ENCODE peak calls at places on chromosomes 5 and 9, in ten cellular contexts. One of them, this sample, is unnamed.
A peak's percentile ranks its signal among the peaks of the same experiment; 100 is the strongest.

GRCh38 chr9:94014066-94014654 is 59.0 kb upstream of the BARX1 start:
- DNase-seq in kidney tubule cell: peak; percentile 37
- DNase-seq in NCI-H82: peak; percentile 78
- DNase-seq in brain microvascular endothelial cell: peak; percentile 30
- DNase-seq in AG08396: peak; percentile 28
- DNase-seq in pancreas: no peak
- DNase-seq in nephron progenitor cell: peak; percentile 12
- DNase-seq in activated CD8-positive, alpha-beta memory T cell treated with anti-CD3 and anti-CD28 coated beads, Interleukin-2, amount 10 ng/mL, durations not matched to agents 7 days and 5 days: no peak
- DNase-seq in natural killer cell: no peak
- DNase-seq in globus pallidus: no peak
- DNase-seq in this sample: peak; percentile 44

GRCh38 chr5:150175536-150175935 is 9.0 kb downstream of the CDX1 start:
- DNase-seq in pancreas: no peak
- DNase-seq in natural killer cell: no peak
- DNase-seq in AG08396: peak; percentile 65
- DNase-seq in kidney tubule cell: peak; percentile 17
- DNase-seq in NCI-H82: peak; percentile 52
- DNase-seq in globus pallidus: no peak
- DNase-seq in brain microvascular endothelial cell: no peak
- DNase-seq in nephron progenitor cell: peak; percentile 43
- DNase-seq in activated CD8-positive, alpha-beta memory T cell treated with anti-CD3 and anti-CD28 coated beads, Interleukin-2, amount 10 ng/mL, durations not matched to agents 7 days and 5 days: no peak
- DNase-seq in this sample: peak; percentile 40

GRCh38 chr5:123436201-123436600 is 13.0 kb upstream of the CEP120 start:
- DNase-seq in AG08396: no peak
- DNase-seq in nephron progenitor cell: no peak
- DNase-seq in pancreas: no peak
- DNase-seq in natural killer cell: no peak
- DNase-seq in globus pallidus: no peak
- DNase-seq in activated CD8-positive, alpha-beta memory T cell treated with anti-CD3 and anti-CD28 coated beads, Interleukin-2, amount 10 ng/mL, durations not matched to agents 7 days and 5 days: no peak
- DNase-seq in NCI-H82: no peak
- DNase-seq in kidney tubule cell: no peak
- DNase-seq in brain microvascular endothelial cell: no peak
- DNase-seq in this sample: no peak

GRCh38 chr9:738209-738915 is 103.1 kb upstream of the DMRT1 start:
- DNase-seq in nephron progenitor cell: no peak
- DNase-seq in NCI-H82: no peak
- DNase-seq in activated CD8-positive, alpha-beta memory T cell treated with anti-CD3 and anti-CD28 coated beads, Interleukin-2, amount 10 ng/mL, durations not matched to agents 7 days and 5 days: no peak
- DNase-seq in natural killer cell: no peak
- DNase-seq in pancreas: no peak
- DNase-seq in AG08396: peak; percentile 65
- DNase-seq in brain microvascular endothelial cell: peak; percentile 80
- DNase-seq in globus pallidus: no peak
- DNase-seq in kidney tubule cell: peak; percentile 96
- DNase-seq in this sample: peak; percentile 94

GRCh38 chr9:124792976-124793594 is 16.2 kb downstream of the OLFML2A start:
- DNase-seq in natural killer cell: no peak
- DNase-seq in pancreas: no peak
- DNase-seq in AG08396: no peak
- DNase-seq in brain microvascular endothelial cell: no peak
- DNase-seq in nephron progenitor cell: no peak
- DNase-seq in globus pallidus: no peak
- DNase-seq in kidney tubule cell: peak; percentile 13
- DNase-seq in NCI-H82: no peak
- DNase-seq in activated CD8-positive, alpha-beta memory T cell treated with anti-CD3 and anti-CD28 coated beads, Interleukin-2, amount 10 ng/mL, durations not matched to agents 7 days and 5 days: no peak
- DNase-seq in this sample: no peak

GRCh38 chr9:75448281-75448680 is 360.0 kb downstream of the OSTF1 start:
- DNase-seq in AG08396: no peak
- DNase-seq in brain microvascular endothelial cell: no peak
- DNase-seq in activated CD8-positive, alpha-beta memory T cell treated with anti-CD3 and anti-CD28 coated beads, Interleukin-2, amount 10 ng/mL, durations not matched to agents 7 days and 5 days: no peak
- DNase-seq in kidney tubule cell: peak; percentile 10
- DNase-seq in nephron progenitor cell: no peak
- DNase-seq in pancreas: no peak
- DNase-seq in natural killer cell: no peak
- DNase-seq in NCI-H82: no peak
- DNase-seq in globus pallidus: no peak
- DNase-seq in this sample: no peak

GRCh38 chr9:137753192-137753765 is 124.3 kb upstream of the CACNA1B start:
- DNase-seq in pancreas: no peak
- DNase-seq in kidney tubule cell: no peak
- DNase-seq in brain microvascular endothelial cell: no peak
- DNase-seq in NCI-H82: no peak
- DNase-seq in globus pallidus: no peak
- DNase-seq in AG08396: no peak
- DNase-seq in nephron progenitor cell: no peak
- DNase-seq in natural killer cell: no peak
- DNase-seq in activated CD8-positive, alpha-beta memory T cell treated with anti-CD3 and anti-CD28 coated beads, Interleukin-2, amount 10 ng/mL, durations not matched to agents 7 days and 5 days: no peak
- DNase-seq in this sample: no peak

GRCh38 chr5:35202319-35203111 is 27.8 kb downstream of the PRLR start:
- DNase-seq in NCI-H82: peak; percentile 68
- DNase-seq in activated CD8-positive, alpha-beta memory T cell treated with anti-CD3 and anti-CD28 coated beads, Interleukin-2, amount 10 ng/mL, durations not matched to agents 7 days and 5 days: peak; percentile 47
- DNase-seq in natural killer cell: no peak
- DNase-seq in globus pallidus: peak; percentile 16
- DNase-seq in kidney tubule cell: peak; percentile 57
- DNase-seq in pancreas: no peak
- DNase-seq in brain microvascular endothelial cell: peak; percentile 57
- DNase-seq in nephron progenitor cell: peak; percentile 48
- DNase-seq in AG08396: peak; percentile 42
- DNase-seq in this sample: peak; percentile 48

GRCh38 chr5:90881626-90882150 is 323.1 kb downstream of the ADGRV1 start:
- DNase-seq in pancreas: no peak
- DNase-seq in natural killer cell: no peak
- DNase-seq in AG08396: no peak
- DNase-seq in NCI-H82: no peak
- DNase-seq in nephron progenitor cell: no peak
- DNase-seq in brain microvascular endothelial cell: no peak
- DNase-seq in activated CD8-positive, alpha-beta memory T cell treated with anti-CD3 and anti-CD28 coated beads, Interleukin-2, amount 10 ng/mL, durations not matched to agents 7 days and 5 days: no peak
- DNase-seq in globus pallidus: no peak
- DNase-seq in kidney tubule cell: peak; percentile 67
- DNase-seq in this sample: peak; percentile 37

GRCh38 chr5:68054625-68055024 is 160.9 kb upstream of the PIK3R1 start:
- DNase-seq in NCI-H82: peak; percentile 79
- DNase-seq in globus pallidus: no peak
- DNase-seq in nephron progenitor cell: no peak
- DNase-seq in natural killer cell: no peak
- DNase-seq in kidney tubule cell: no peak
- DNase-seq in brain microvascular endothelial cell: no peak
- DNase-seq in pancreas: no peak
- DNase-seq in AG08396: no peak
- DNase-seq in activated CD8-positive, alpha-beta memory T cell treated with anti-CD3 and anti-CD28 coated beads, Interleukin-2, amount 10 ng/mL, durations not matched to agents 7 days and 5 days: no peak
- DNase-seq in this sample: no peak

GRCh38 chr9:108834959-108835696 is 20.7 kb downstream of the ACTL7B start:
- DNase-seq in nephron progenitor cell: no peak
- DNase-seq in brain microvascular endothelial cell: no peak
- DNase-seq in natural killer cell: no peak
- DNase-seq in activated CD8-positive, alpha-beta memory T cell treated with anti-CD3 and anti-CD28 coated beads, Interleukin-2, amount 10 ng/mL, durations not matched to agents 7 days and 5 days: no peak
- DNase-seq in AG08396: no peak
- DNase-seq in pancreas: no peak
- DNase-seq in NCI-H82: no peak
- DNase-seq in globus pallidus: peak; percentile 11
- DNase-seq in kidney tubule cell: peak; percentile 64
- DNase-seq in this sample: no peak

GRCh38 chr9:5566054-5566618 is 55.8 kb downstream of the PDCD1LG2 start:
- DNase-seq in NCI-H82: no peak
- DNase-seq in kidney tubule cell: peak; percentile 88
- DNase-seq in globus pallidus: no peak
- DNase-seq in AG08396: no peak
- DNase-seq in activated CD8-positive, alpha-beta memory T cell treated with anti-CD3 and anti-CD28 coated beads, Interleukin-2, amount 10 ng/mL, durations not matched to agents 7 days and 5 days: no peak
- DNase-seq in nephron progenitor cell: no peak
- DNase-seq in pancreas: no peak
- DNase-seq in brain microvascular endothelial cell: no peak
- DNase-seq in natural killer cell: no peak
- DNase-seq in this sample: no peak

GRCh38 chr5:88269222-88269771 is 652 bp upstream of the TMEM161B start:
- DNase-seq in brain microvascular endothelial cell: no peak
- DNase-seq in natural killer cell: peak; percentile 19
- DNase-seq in AG08396: peak; percentile 17
- DNase-seq in nephron progenitor cell: no peak
- DNase-seq in kidney tubule cell: peak; percentile 54
- DNase-seq in NCI-H82: peak; percentile 62
- DNase-seq in globus pallidus: peak; percentile 4
- DNase-seq in pancreas: no peak
- DNase-seq in activated CD8-positive, alpha-beta memory T cell treated with anti-CD3 and anti-CD28 coated beads, Interleukin-2, amount 10 ng/mL, durations not matched to agents 7 days and 5 days: no peak
- DNase-seq in this sample: peak; percentile 25

GRCh38 chr9:116318463-116319271 is 165.1 kb downstream of the PAPPA start:
- DNase-seq in pancreas: no peak
- DNase-seq in AG08396: peak; percentile 47
- DNase-seq in kidney tubule cell: no peak
- DNase-seq in globus pallidus: no peak
- DNase-seq in nephron progenitor cell: peak; percentile 46
- DNase-seq in NCI-H82: peak; percentile 97
- DNase-seq in natural killer cell: no peak
- DNase-seq in brain microvascular endothelial cell: no peak
- DNase-seq in activated CD8-positive, alpha-beta memory T cell treated with anti-CD3 and anti-CD28 coated beads, Interleukin-2, amount 10 ng/mL, durations not matched to agents 7 days and 5 days: no peak
- DNase-seq in this sample: no peak

GRCh38 chr9:95381243-95381642 is 63.7 kb upstream of the FANCC start:
- DNase-seq in pancreas: no peak
- DNase-seq in nephron progenitor cell: no peak
- DNase-seq in activated CD8-positive, alpha-beta memory T cell treated with anti-CD3 and anti-CD28 coated beads, Interleukin-2, amount 10 ng/mL, durations not matched to agents 7 days and 5 days: no peak
- DNase-seq in NCI-H82: no peak
- DNase-seq in AG08396: no peak
- DNase-seq in natural killer cell: no peak
- DNase-seq in brain microvascular endothelial cell: peak; percentile 74
- DNase-seq in kidney tubule cell: no peak
- DNase-seq in globus pallidus: no peak
- DNase-seq in this sample: no peak

GRCh38 chr9:75108571-75108970 is 20.3 kb downstream of the OSTF1 start:
- DNase-seq in natural killer cell: no peak
- DNase-seq in AG08396: peak; percentile 44
- DNase-seq in nephron progenitor cell: no peak
- DNase-seq in pancreas: no peak
- DNase-seq in globus pallidus: no peak
- DNase-seq in NCI-H82: peak; percentile 1
- DNase-seq in kidney tubule cell: no peak
- DNase-seq in brain microvascular endothelial cell: peak; percentile 82
- DNase-seq in activated CD8-positive, alpha-beta memory T cell treated with anti-CD3 and anti-CD28 coated beads, Interleukin-2, amount 10 ng/mL, durations not matched to agents 7 days and 5 days: no peak
- DNase-seq in this sample: no peak

GRCh38 chr5:927172-928015 is 34.7 kb downstream of the TRIP13 start:
- DNase-seq in AG08396: no peak
- DNase-seq in brain microvascular endothelial cell: no peak
- DNase-seq in pancreas: no peak
- DNase-seq in globus pallidus: no peak
- DNase-seq in natural killer cell: no peak
- DNase-seq in kidney tubule cell: no peak
- DNase-seq in nephron progenitor cell: no peak
- DNase-seq in activated CD8-positive, alpha-beta memory T cell treated with anti-CD3 and anti-CD28 coated beads, Interleukin-2, amount 10 ng/mL, durations not matched to agents 7 days and 5 days: no peak
- DNase-seq in NCI-H82: no peak
- DNase-seq in this sample: no peak